ENCODE peak calls at places on chromosome 13, in five cellular contexts. F is mucosa of descending colon; D is naive thymus-derived CD4-positive, alpha-beta T cell; V is cardiac muscle cell; M is A673. A is an unnamed sample.

GRCh38 chr13:89315287-89315686 is 1644.1 kb downstream of the SLITRK5 start:
- DNase-seq in V (peak; percentile 11), F (no peak), M (no peak), D (no peak), A (no peak)

GRCh38 chr13:59178344-59178743 is 985.4 kb downstream of the DIAPH3 start:
- DNase-seq in D (no peak), F (no peak), M (peak; percentile 23), V (peak; percentile 35), A (no peak)

GRCh38 chr13:99215466-99215865 is 14.8 kb downstream of the UBAC2 start:
- DNase-seq in V (no peak), F (no peak), M (no peak), D (peak; percentile 36), A (no peak)

GRCh38 chr13:59111711-59112110 is 1052.0 kb downstream of the DIAPH3 start:
- DNase-seq in V (peak; percentile 87), M (peak; percentile 53), F (no peak), D (no peak), A (no peak)

GRCh38 chr13:111043575-111043982 is 71.5 kb upstream of the ARHGEF7 start:
- DNase-seq in M (no peak), V (peak; percentile 62), D (no peak), F (no peak), A (no peak)

GRCh38 chr13:100674363-100674847 is at the start of gene TMTC4:
- DNase-seq in F (no peak), D (no peak), M (no peak), V (no peak), A (no peak)

GRCh38 chr13:51734786-51735185 is 69.2 kb downstream of the DHRS12 start:
- DNase-seq in M (no peak), D (no peak), V (no peak), F (no peak), A (no peak)

GRCh38 chr13:51620165-51620983 is 36.1 kb downstream of the WDFY2 start:
- DNase-seq in V (no peak), D (no peak), M (no peak), F (no peak), A (no peak)

GRCh38 chr13:26200811-26201210 is 21.3 kb downstream of the RNF6 start:
- DNase-seq in D (no peak), M (no peak), V (no peak), F (no peak), A (no peak)

GRCh38 chr13:113135281-113135760 is 12.7 kb downstream of the F10 start:
- DNase-seq in M (no peak), D (no peak), F (no peak), V (no peak), A (no peak)

DNA sequence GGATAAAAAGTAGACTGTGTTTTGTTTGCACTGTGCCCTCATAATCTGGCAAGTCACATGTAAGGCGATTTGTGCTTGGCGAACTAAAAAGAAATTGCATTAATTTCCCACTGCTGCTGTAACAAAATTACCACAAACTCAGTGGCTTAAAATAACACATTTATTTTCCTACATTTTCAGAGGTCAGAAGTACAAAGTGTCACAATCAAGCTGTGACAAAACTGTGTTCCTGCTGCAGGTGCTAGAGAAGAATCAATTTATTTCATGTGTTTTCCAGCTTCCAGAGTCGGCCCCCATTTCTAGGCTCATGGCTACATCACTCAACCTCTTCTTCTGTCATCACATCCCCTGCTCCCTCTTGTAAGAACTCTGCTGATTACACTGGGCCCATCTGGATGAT is 158.6 kb upstream of the UFM1 start:
- DNase-seq in F (no peak), V (no peak), D (no peak), M (no peak), A (no peak)
- H3K9me3 ChIP-seq in F (no peaks in the 10 kb centered on the region), V (no peaks in the 10 kb centered on the region), D (no peaks in the 10 kb centered on the region), M (no peaks in the 10 kb centered on the region), A (no peaks in the 10 kb centered on the region)

DNA sequence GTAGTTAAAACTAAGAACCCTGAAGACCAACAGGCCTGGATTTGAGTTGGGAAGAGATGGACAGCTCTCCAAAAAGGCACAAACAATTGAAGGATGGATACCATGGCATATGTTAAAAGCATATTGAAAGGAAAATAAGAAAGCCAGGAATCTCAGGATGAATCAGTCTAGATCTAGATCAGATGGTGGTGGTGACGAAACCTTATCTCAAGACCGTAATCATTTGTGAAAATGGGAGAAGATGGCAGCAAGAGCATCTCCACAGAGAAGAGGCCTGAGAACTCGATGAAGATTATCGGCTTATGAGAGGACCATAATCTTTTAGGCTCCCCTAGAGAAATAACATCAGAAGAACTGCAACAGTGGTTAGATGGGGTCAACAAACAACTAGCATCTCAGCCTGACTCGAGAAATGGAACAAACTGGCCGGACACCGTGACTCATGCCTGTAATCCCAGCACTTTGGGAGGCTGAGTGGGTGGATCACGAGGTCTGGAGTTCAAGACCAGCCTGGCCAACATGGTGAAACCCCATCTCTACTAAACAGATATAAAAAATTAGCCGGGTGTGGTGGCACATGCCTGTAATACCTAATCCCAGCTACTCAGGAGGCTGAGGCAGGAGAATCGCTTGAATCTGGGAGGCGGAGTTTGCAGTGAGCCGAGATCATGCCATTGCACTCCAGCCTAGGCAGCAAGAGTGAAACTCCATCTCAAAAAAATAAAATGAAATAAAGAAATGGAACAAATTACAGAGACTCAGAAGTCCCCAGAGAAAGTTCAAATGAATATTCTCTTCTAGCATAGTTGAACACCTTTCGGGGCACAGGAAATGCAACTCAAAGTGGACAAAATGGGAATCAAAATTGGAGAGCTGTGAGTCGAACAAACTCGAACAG is 47.6 kb downstream of the FOXO1 start:
- DNase-seq in D (no peak), V (no peak), F (no peak), M (no peak), A (no peak)
- H3K4me1 ChIP-seq in D (peaks cover 84% of the 10 kb centered on the region), V (peaks cover 13% of the 10 kb centered on the region), F (peaks cover 13% of the 10 kb centered on the region), M (no peaks in the 10 kb centered on the region), A (peaks cover 41% of the 10 kb centered on the region)

GRCh38 chr13:19048381-19048780 is 133.2 kb downstream of the TUBA3C start:
- DNase-seq in D (no peak), M (no peak), F (no peak), V (no peak), A (no peak)
- H3K9me3 ChIP-seq in D (no peaks in the 10 kb centered on the region), M (no peaks in the 10 kb centered on the region), F (peaks cover 63% of the 10 kb centered on the region), V (no peaks in the 10 kb centered on the region), A (no peaks in the 10 kb centered on the region)

GRCh38 chr13:109669956-109670355 is 116.4 kb downstream of the IRS2 start:
- DNase-seq in D (no peak), V (no peak), M (no peak), F (no peak), A (no peak)
- H3K4me1 ChIP-seq in D (no peaks in the 10 kb centered on the region), V (no peaks in the 10 kb centered on the region), M (peaks cover 50% of the 10 kb centered on the region), F (no peaks in the 10 kb centered on the region), A (no peaks in the 10 kb centered on the region)

DNA sequence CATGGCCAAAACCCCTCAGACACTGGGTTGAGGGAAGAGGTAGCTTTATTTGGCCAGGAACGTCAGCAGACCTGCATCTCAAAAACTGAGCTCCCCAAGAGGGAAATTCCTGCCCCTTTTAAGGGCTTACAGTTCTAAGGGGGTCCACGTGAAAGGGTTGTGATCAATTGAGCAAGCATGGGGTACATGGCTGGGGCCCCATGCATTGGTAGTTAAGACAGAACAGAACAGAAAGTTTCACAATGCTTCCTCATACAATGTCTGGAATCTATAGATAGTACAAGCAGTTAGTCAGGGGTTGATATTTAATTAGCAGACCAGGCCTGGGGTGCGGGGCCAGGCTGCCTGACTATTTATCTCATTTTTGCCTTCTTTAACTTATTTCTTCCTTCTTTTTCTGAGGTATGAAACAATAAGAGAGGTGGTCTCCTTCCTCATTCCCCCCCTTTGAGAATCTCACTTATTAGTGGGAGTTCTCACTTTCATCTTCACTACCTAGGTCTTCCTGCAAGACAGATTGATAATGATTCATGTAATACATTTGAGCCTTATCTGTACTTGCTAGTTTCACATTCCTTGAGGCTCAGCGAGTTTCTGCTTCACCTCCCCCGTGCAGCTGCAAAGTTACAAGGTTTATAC is 84.8 kb downstream of the SLC25A15 start:
- DNase-seq in V (peak; percentile 7), M (peak; percentile 2), D (no peak), F (no peak), A (no peak)
- H3K9me3 ChIP-seq in V (no peaks in the 10 kb centered on the region), M (peaks cover 41% of the 10 kb centered on the region), D (peaks cover 7% of the 10 kb centered on the region), F (peaks cover 77% of the 10 kb centered on the region), A (peaks cover 17% of the 10 kb centered on the region)

DNA sequence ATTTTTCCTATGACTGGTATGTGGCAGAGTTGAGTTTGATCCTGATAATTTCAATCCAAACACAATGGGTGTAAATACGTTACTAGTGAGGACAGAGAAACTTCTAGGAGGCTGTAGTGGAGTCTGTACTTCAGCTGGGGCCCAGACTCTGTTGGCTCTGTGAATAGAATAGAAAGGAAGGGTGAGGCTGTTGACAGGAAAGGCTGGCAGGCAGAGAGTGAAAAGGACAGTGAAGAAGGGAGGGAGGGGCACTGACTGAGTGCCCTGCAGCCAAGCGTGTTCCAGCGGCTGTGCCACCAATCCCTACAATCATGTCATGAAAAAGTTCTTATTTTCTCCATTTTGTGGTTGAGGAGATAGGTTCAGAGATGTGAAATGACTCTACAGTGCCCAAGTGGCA is 80.5 kb downstream of the MBNL2 start:
- DNase-seq in V (no peak), D (no peak), F (no peak), M (no peak), A (no peak)
- H3K4me1 ChIP-seq in V (peaks cover 9% of the 10 kb centered on the region), D (no peaks in the 10 kb centered on the region), F (peaks cover 6% of the 10 kb centered on the region), M (no peaks in the 10 kb centered on the region), A (peaks cover 37% of the 10 kb centered on the region)

GRCh38 chr13:47957073-47957472 is 44.0 kb downstream of the SUCLA2 start:
- DNase-seq in M (no peak), D (no peak), V (no peak), F (no peak), A (no peak)
- H3K9me3 ChIP-seq in M (peaks cover 37% of the 10 kb centered on the region), D (no peaks in the 10 kb centered on the region), V (peaks cover 9% of the 10 kb centered on the region), F (peaks cover 34% of the 10 kb centered on the region), A (peaks cover 4% of the 10 kb centered on the region)

A was measured in upper lobe of right lung.